ENCODE peak calls at places on chromosomes 12 and 14, in six cellular contexts. One of them, this sample, is unnamed.

GRCh38 chr12:43676183-43676813 is 82.3 kb downstream of the PUS7L start:
- DNase-seq in endothelial cell of umbilical vein: peak; percentile 16
- DNase-seq in cardiac muscle cell: peak; percentile 9
- DNase-seq in lower lobe of right lung: no peak
- DNase-seq in left lung: no peak
- DNase-seq in tibial artery: no peak
- DNase-seq in this sample: no peak

GRCh38 chr14:95760596-95760995 is 46.7 kb upstream of the TCL1A start:
- DNase-seq in lower lobe of right lung: no peak
- DNase-seq in tibial artery: no peak
- DNase-seq in left lung: no peak
- DNase-seq in cardiac muscle cell: no peak
- DNase-seq in endothelial cell of umbilical vein: no peak
- DNase-seq in this sample: no peak

GRCh38 chr14:23047751-23048693 is 6.0 kb downstream of the PSMB11 start:
- DNase-seq in cardiac muscle cell: no peak
- DNase-seq in endothelial cell of umbilical vein: no peak
- DNase-seq in lower lobe of right lung: no peak
- DNase-seq in left lung: no peak
- DNase-seq in tibial artery: no peak
- DNase-seq in this sample: no peak

GRCh38 chr12:27751386-27752047 is 28.5 kb upstream of the KLHL42 start:
- DNase-seq in endothelial cell of umbilical vein: no peak
- DNase-seq in left lung: no peak
- DNase-seq in tibial artery: no peak
- DNase-seq in cardiac muscle cell: no peak
- DNase-seq in lower lobe of right lung: no peak
- DNase-seq in this sample: no peak

GRCh38 chr12:132281021-132281420 is 48.4 kb downstream of the GALNT9 start:
- DNase-seq in left lung: no peak
- DNase-seq in tibial artery: no peak
- DNase-seq in lower lobe of right lung: peak; percentile 21
- DNase-seq in cardiac muscle cell: no peak
- DNase-seq in endothelial cell of umbilical vein: no peak
- DNase-seq in this sample: no peak

GRCh38 chr12:38890102-38890501 is 15.3 kb downstream of the CPNE8 start:
- DNase-seq in left lung: no peak
- DNase-seq in lower lobe of right lung: no peak
- DNase-seq in cardiac muscle cell: no peak
- DNase-seq in tibial artery: no peak
- DNase-seq in endothelial cell of umbilical vein: peak; percentile 39
- DNase-seq in this sample: no peak

GRCh38 chr14:92523752-92524151 is 10.2 kb downstream of the RIN3 start:
- DNase-seq in cardiac muscle cell: no peak
- DNase-seq in tibial artery: no peak
- DNase-seq in left lung: no peak
- DNase-seq in endothelial cell of umbilical vein: no peak
- DNase-seq in lower lobe of right lung: no peak
- DNase-seq in this sample: no peak

GRCh38 chr12:108634225-108634795 is 616 bp upstream of the SELPLG start:
- DNase-seq in tibial artery: no peak
- DNase-seq in lower lobe of right lung: peak; percentile 78
- DNase-seq in cardiac muscle cell: no peak
- DNase-seq in left lung: peak; percentile 75
- DNase-seq in endothelial cell of umbilical vein: no peak
- DNase-seq in this sample: no peak

GRCh38 chr12:106892075-106892474 is 63.6 kb upstream of the TMEM263 start:
- DNase-seq in endothelial cell of umbilical vein: no peak
- DNase-seq in lower lobe of right lung: no peak
- DNase-seq in cardiac muscle cell: no peak
- DNase-seq in tibial artery: no peak
- DNase-seq in left lung: no peak
- DNase-seq in this sample: no peak

GRCh38 chr14:21347201-21347600 is 36.6 kb downstream of the SUPT16H start:
- DNase-seq in endothelial cell of umbilical vein: no peak
- DNase-seq in left lung: no peak
- DNase-seq in cardiac muscle cell: no peak
- DNase-seq in tibial artery: no peak
- DNase-seq in lower lobe of right lung: no peak
- DNase-seq in this sample: no peak

GRCh38 chr12:96752211-96752610 is 154.8 kb upstream of the NEDD1 start:
- DNase-seq in cardiac muscle cell: no peak
- DNase-seq in endothelial cell of umbilical vein: no peak
- DNase-seq in tibial artery: no peak
- DNase-seq in left lung: no peak
- DNase-seq in lower lobe of right lung: no peak
- DNase-seq in this sample: no peak

GRCh38 chr12:31860401-31860800 is 98.8 kb upstream of the RESF1 start:
- DNase-seq in left lung: no peak
- DNase-seq in lower lobe of right lung: no peak
- DNase-seq in tibial artery: no peak
- DNase-seq in cardiac muscle cell: no peak
- DNase-seq in endothelial cell of umbilical vein: no peak
- DNase-seq in this sample: no peak

GRCh38 chr14:95523818-95524448 is 7.5 kb upstream of the SYNE3 start:
- DNase-seq in cardiac muscle cell: peak; percentile 83
- DNase-seq in endothelial cell of umbilical vein: peak; percentile 58
- DNase-seq in left lung: peak; percentile 60
- DNase-seq in tibial artery: no peak
- DNase-seq in lower lobe of right lung: peak; percentile 60
- DNase-seq in this sample: no peak

GRCh38 chr12:2295941-2296461 is 243.2 kb downstream of the CACNA1C start:
- DNase-seq in lower lobe of right lung: no peak
- DNase-seq in endothelial cell of umbilical vein: no peak
- DNase-seq in cardiac muscle cell: peak; percentile 51
- DNase-seq in tibial artery: no peak
- DNase-seq in left lung: no peak
- DNase-seq in this sample: no peak

GRCh38 chr12:99157946-99158345 is 489.6 kb upstream of the GARIN6 start:
- DNase-seq in tibial artery: no peak
- DNase-seq in cardiac muscle cell: no peak
- DNase-seq in left lung: no peak
- DNase-seq in lower lobe of right lung: no peak
- DNase-seq in endothelial cell of umbilical vein: no peak
- DNase-seq in this sample: no peak

GRCh38 chr12:96140110-96140509 is 54.1 kb upstream of the ELK3 start:
- DNase-seq in left lung: no peak
- DNase-seq in endothelial cell of umbilical vein: no peak
- DNase-seq in lower lobe of right lung: no peak
- DNase-seq in tibial artery: no peak
- DNase-seq in cardiac muscle cell: peak; percentile 46
- DNase-seq in this sample: no peak

GRCh38 chr12:23221066-23221465 is 596.1 kb downstream of the ETNK1 start:
- DNase-seq in cardiac muscle cell: no peak
- DNase-seq in endothelial cell of umbilical vein: no peak
- DNase-seq in left lung: no peak
- DNase-seq in tibial artery: no peak
- DNase-seq in lower lobe of right lung: no peak
- DNase-seq in this sample: no peak

GRCh38 chr14:99707921-99708320 is 23.8 kb downstream of the CYP46A1 start:
- DNase-seq in cardiac muscle cell: no peak
- DNase-seq in tibial artery: no peak
- DNase-seq in left lung: no peak
- DNase-seq in endothelial cell of umbilical vein: no peak
- DNase-seq in lower lobe of right lung: no peak
- DNase-seq in this sample: no peak
- H3K4me1 ChIP-seq in cardiac muscle cell: no peaks in the 10 kb centered on the region
- H3K4me1 ChIP-seq in tibial artery: no peaks in the 10 kb centered on the region
- H3K4me1 ChIP-seq in left lung: no peaks in the 10 kb centered on the region
- H3K4me1 ChIP-seq in endothelial cell of umbilical vein: no peaks in the 10 kb centered on the region
- H3K4me1 ChIP-seq in lower lobe of right lung: no peaks in the 10 kb centered on the region
- H3K4me1 ChIP-seq in this sample: no peaks in the 10 kb centered on the region

GRCh38 chr14:89953602-89954001 is 928 bp downstream of the EFCAB11 start:
- DNase-seq in left lung: no peak
- DNase-seq in endothelial cell of umbilical vein: no peak
- DNase-seq in lower lobe of right lung: no peak
- DNase-seq in cardiac muscle cell: no peak
- DNase-seq in tibial artery: no peak
- DNase-seq in this sample: no peak

GRCh38 chr14:89952581-89952980 is 1.9 kb downstream of the EFCAB11 start:
- DNase-seq in cardiac muscle cell: no peak
- DNase-seq in endothelial cell of umbilical vein: no peak
- DNase-seq in tibial artery: no peak
- DNase-seq in lower lobe of right lung: no peak
- DNase-seq in left lung: no peak
- DNase-seq in this sample: no peak

GRCh38 chr14:89955022-89955414 is 488 bp upstream of the EFCAB11 start:
- DNase-seq in lower lobe of right lung: no peak
- DNase-seq in endothelial cell of umbilical vein: no peak
- DNase-seq in cardiac muscle cell: no peak
- DNase-seq in tibial artery: no peak
- DNase-seq in left lung: no peak
- DNase-seq in this sample: no peak

GRCh38 chr14:89955418-89956293 is at the start of gene TDP1:
- DNase-seq in tibial artery: peak; percentile 94
- DNase-seq in left lung: peak; percentile 97
- DNase-seq in endothelial cell of umbilical vein: peak; percentile 96
- DNase-seq in cardiac muscle cell: peak; percentile 97
- DNase-seq in lower lobe of right lung: peak; percentile 97
- DNase-seq in this sample: peak; percentile 97

DNA sequence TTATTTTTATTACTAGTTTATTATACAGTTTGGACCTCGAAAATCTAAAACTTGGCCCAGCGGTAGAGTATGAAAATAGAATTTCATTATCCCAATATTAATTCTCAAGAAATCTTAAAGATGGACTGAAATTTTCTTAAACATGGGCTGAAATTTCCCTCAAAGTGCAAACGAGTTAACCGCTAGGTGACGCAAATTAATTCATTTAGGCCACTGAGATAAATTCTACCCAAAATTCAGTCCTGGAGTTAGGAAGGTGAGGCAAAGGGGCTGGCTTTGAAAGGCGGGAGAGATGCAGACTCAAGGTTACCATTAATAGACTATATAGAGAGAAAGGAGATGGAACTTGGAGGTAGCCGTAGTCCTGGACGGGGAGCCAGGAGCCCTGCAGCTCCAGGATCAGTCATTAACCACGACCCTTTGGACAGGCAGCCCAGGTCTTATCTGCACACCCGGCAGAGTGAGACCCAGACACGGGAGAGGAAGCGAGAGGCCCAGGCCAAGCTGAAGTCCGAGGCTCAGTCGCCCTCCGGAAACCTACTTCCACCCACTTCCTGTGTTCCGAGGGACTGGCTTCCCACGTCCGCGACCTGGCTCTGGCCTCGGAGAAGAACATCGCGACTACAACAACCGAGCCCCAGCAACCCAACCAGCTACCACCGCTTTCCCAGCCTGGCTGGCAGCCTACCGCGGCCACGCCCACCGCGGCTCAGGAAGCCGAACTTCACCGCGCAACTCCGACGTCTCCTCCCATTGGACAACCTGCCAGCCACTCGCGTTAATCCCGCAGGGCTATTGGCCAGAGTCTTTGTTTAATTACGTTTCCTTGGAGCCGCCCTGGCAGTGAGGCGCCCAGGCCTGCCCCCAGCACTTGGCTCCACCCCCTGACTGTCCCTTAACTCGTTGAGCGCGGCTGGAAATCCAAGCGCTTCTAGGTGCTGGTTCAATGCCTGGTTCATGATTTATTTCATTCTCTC is at the start of gene EFCAB11:
- DNase-seq in left lung: peak; percentile 97
- DNase-seq in tibial artery: peak; percentile 96
- DNase-seq in lower lobe of right lung: peak; percentile 96
- DNase-seq in cardiac muscle cell: peak; percentile 99
- DNase-seq in endothelial cell of umbilical vein: peak; percentile 100
- DNase-seq in this sample: peak; percentile 97
- TF ChIP-seq CTCF in left lung: no peak
- TF ChIP-seq CTCF in tibial artery: no peak
- TF ChIP-seq CTCF in lower lobe of right lung: no peak
- TF ChIP-seq CTCF in cardiac muscle cell: peak; percentile 17
- TF ChIP-seq CTCF in endothelial cell of umbilical vein: peak; percentile 23
- TF ChIP-seq CTCF in this sample: no peak

GRCh38 chr14:32008602-32009193 is 68.4 kb upstream of the ARHGAP5 start:
- DNase-seq in cardiac muscle cell: no peak
- DNase-seq in tibial artery: no peak
- DNase-seq in endothelial cell of umbilical vein: no peak
- DNase-seq in left lung: no peak
- DNase-seq in lower lobe of right lung: no peak
- DNase-seq in this sample: no peak
- H3K4me1 ChIP-seq in cardiac muscle cell: peaks cover 25% of the 10 kb centered on the region
- H3K4me1 ChIP-seq in tibial artery: peaks cover 6% of the 10 kb centered on the region
- H3K4me1 ChIP-seq in endothelial cell of umbilical vein: peaks cover 7% of the 10 kb centered on the region
- H3K4me1 ChIP-seq in left lung: no peaks in the 10 kb centered on the region
- H3K4me1 ChIP-seq in lower lobe of right lung: no peaks in the 10 kb centered on the region
- H3K4me1 ChIP-seq in this sample: no peaks in the 10 kb centered on the region

GRCh38 chr14:65412189-65412846 is at the start of gene FUT8:
- DNase-seq in tibial artery: peak; percentile 94
- DNase-seq in endothelial cell of umbilical vein: peak; percentile 98
- DNase-seq in left lung: peak; percentile 96
- DNase-seq in lower lobe of right lung: peak; percentile 97
- DNase-seq in cardiac muscle cell: peak; percentile 98
- DNase-seq in this sample: peak; percentile 97
- TF ChIP-seq CTCF in tibial artery: peak; percentile 30
- TF ChIP-seq CTCF in endothelial cell of umbilical vein: peak; percentile 60
- TF ChIP-seq CTCF in left lung: peak; percentile 25
- TF ChIP-seq CTCF in lower lobe of right lung: peak; percentile 70
- TF ChIP-seq CTCF in cardiac muscle cell: peak; percentile 70
- TF ChIP-seq CTCF in this sample: peak; percentile 43

DNA sequence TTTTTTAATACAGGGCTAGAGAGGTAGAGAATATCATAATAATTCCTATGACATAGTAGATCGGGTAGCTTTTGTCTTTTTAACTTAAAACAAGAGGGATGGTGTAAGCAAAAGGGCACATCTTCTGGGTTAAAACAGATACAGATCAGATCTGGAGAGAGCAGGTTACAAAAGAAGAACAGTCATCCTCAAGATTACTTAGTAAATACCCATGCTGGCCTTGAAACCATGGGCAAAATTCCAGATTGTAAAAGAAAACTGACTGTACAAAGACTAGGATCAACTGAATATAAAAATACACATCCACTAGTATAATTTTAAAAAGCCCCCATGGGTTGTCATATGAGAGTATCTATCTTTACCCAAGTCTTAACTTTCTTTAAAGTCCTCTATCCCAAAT is 76.7 kb downstream of the MED13L start:
- DNase-seq in endothelial cell of umbilical vein: no peak
- DNase-seq in cardiac muscle cell: peak; percentile 24
- DNase-seq in lower lobe of right lung: no peak
- DNase-seq in tibial artery: no peak
- DNase-seq in left lung: no peak
- DNase-seq in this sample: no peak
- H3K4me1 ChIP-seq in endothelial cell of umbilical vein: no peaks in the 10 kb centered on the region
- H3K4me1 ChIP-seq in cardiac muscle cell: peaks cover 69% of the 10 kb centered on the region
- H3K4me1 ChIP-seq in lower lobe of right lung: peaks cover 60% of the 10 kb centered on the region
- H3K4me1 ChIP-seq in tibial artery: peaks cover 26% of the 10 kb centered on the region
- H3K4me1 ChIP-seq in left lung: peaks cover 48% of the 10 kb centered on the region
- H3K4me1 ChIP-seq in this sample: peaks cover 10% of the 10 kb centered on the region

This sample was measured in CD8-positive, alpha-beta T cell.